ENCODE peak calls at places on chromosome 14, in nine cellular contexts. R, I, A, Z, K, C, U, G and D are unnamed samples.
A peak's percentile ranks its signal among the peaks of the same experiment; 100 is the strongest.

GRCh38 chr14:36065831-36066230 is 110.7 kb downstream of the PTCSC3 start:
- DNase-seq in Z (no peak), I (no peak), A (no peak), G (no peak), C (no peak), U (no peak), R (no peak), K (no peak), D (no peak)

GRCh38 chr14:96512602-96513397 is 10.6 kb downstream of the PAPOLA start:
- DNase-seq in G (no peak), U (no peak), R (no peak), I (no peak), K (no peak), Z (no peak), C (no peak), A (no peak), D (no peak)

GRCh38 chr14:104458845-104459244 is 120.7 kb upstream of the C14orf180 start:
- DNase-seq in U (no peak), Z (no peak), C (no peak), G (peak; percentile 9), K (no peak), I (no peak), R (no peak), A (no peak), D (no peak)

GRCh38 chr14:100267990-100268389 is 29.0 kb downstream of the YY1 start:
- DNase-seq in G (no peak), C (no peak), U (no peak), Z (no peak), I (no peak), K (no peak), A (no peak), R (no peak), D (no peak)

GRCh38 chr14:81521356-81521755 is 12.3 kb downstream of the SEL1L start:
- DNase-seq in R (no peak), A (no peak), U (no peak), G (no peak), I (no peak), K (no peak), Z (no peak), C (no peak), D (no peak)

GRCh38 chr14:77681196-77682157 is 26.3 kb downstream of the ALKBH1 start:
- DNase-seq in K (peak; percentile 37), C (no peak), R (no peak), A (no peak), U (no peak), Z (no peak), I (no peak), G (no peak), D (no peak)

GRCh38 chr14:75399819-75400678 is 27.8 kb upstream of the JDP2 start:
- DNase-seq in G (no peak), C (no peak), I (peak; percentile 91), Z (no peak), A (peak; percentile 90), R (peak; percentile 79), U (no peak), K (peak; percentile 73), D (no peak)

GRCh38 chr14:89445252-89445973 is 28.4 kb upstream of the FOXN3 start:
- DNase-seq in Z (no peak), K (no peak), C (no peak), A (no peak), U (no peak), R (no peak), I (no peak), G (no peak), D (peak; percentile 43)